ENCODE peak calls at places on chromosomes 13 and 19, in eight cellular contexts. One of them, this sample, is unnamed.

GRCh38 chr19:56341948-56342347 is 27.3 kb upstream of the ZSCAN5A start:
- DNase-seq in Peyer's patch: no peak
- DNase-seq in tibial nerve: no peak
- DNase-seq in GM20000: no peak
- DNase-seq in neural crest cell: no peak
- DNase-seq in epithelial cell of esophagus: no peak
- DNase-seq in cardiac fibroblast: no peak
- DNase-seq in pancreas: no peak
- DNase-seq in this sample: no peak

GRCh38 chr19:35142531-35143230 is 374 bp upstream of the FXYD7 start:
- DNase-seq in tibial nerve: no peak
- DNase-seq in GM20000: peak; percentile 83
- DNase-seq in epithelial cell of esophagus: peak; percentile 43
- DNase-seq in pancreas: peak; percentile 81
- DNase-seq in neural crest cell: peak; percentile 66
- DNase-seq in cardiac fibroblast: peak; percentile 52
- DNase-seq in Peyer's patch: peak; percentile 80
- DNase-seq in this sample: no peak

GRCh38 chr19:48629599-48630288 is 7.4 kb downstream of the DBP start:
- DNase-seq in pancreas: no peak
- DNase-seq in epithelial cell of esophagus: peak; percentile 59
- DNase-seq in Peyer's patch: peak; percentile 93
- DNase-seq in GM20000: no peak
- DNase-seq in neural crest cell: no peak
- DNase-seq in tibial nerve: no peak
- DNase-seq in cardiac fibroblast: peak; percentile 82
- DNase-seq in this sample: no peak

GRCh38 chr13:54637377-54637776 is 1608.8 kb downstream of the OLFM4 start:
- DNase-seq in neural crest cell: no peak
- DNase-seq in tibial nerve: no peak
- DNase-seq in cardiac fibroblast: peak; percentile 36
- DNase-seq in GM20000: no peak
- DNase-seq in Peyer's patch: no peak
- DNase-seq in pancreas: no peak
- DNase-seq in epithelial cell of esophagus: peak; percentile 30
- DNase-seq in this sample: no peak

GRCh38 chr19:51521357-51521756 is 10.1 kb downstream of the SIGLEC6 start:
- DNase-seq in Peyer's patch: no peak
- DNase-seq in pancreas: no peak
- DNase-seq in neural crest cell: no peak
- DNase-seq in tibial nerve: no peak
- DNase-seq in epithelial cell of esophagus: no peak
- DNase-seq in GM20000: no peak
- DNase-seq in cardiac fibroblast: no peak
- DNase-seq in this sample: no peak

GRCh38 chr19:32622002-32622401 is 41.0 kb downstream of the PDCD5 start:
- DNase-seq in Peyer's patch: no peak
- DNase-seq in cardiac fibroblast: no peak
- DNase-seq in epithelial cell of esophagus: no peak
- DNase-seq in pancreas: no peak
- DNase-seq in GM20000: no peak
- DNase-seq in tibial nerve: no peak
- DNase-seq in neural crest cell: no peak
- DNase-seq in this sample: no peak

GRCh38 chr13:38755792-38756191 is 68.9 kb downstream of the FREM2 start:
- DNase-seq in Peyer's patch: no peak
- DNase-seq in epithelial cell of esophagus: no peak
- DNase-seq in neural crest cell: no peak
- DNase-seq in tibial nerve: no peak
- DNase-seq in pancreas: no peak
- DNase-seq in GM20000: no peak
- DNase-seq in cardiac fibroblast: no peak
- DNase-seq in this sample: no peak

GRCh38 chr13:24301434-24301833 is 7.9 kb upstream of the C1QTNF9 start:
- DNase-seq in GM20000: no peak
- DNase-seq in epithelial cell of esophagus: no peak
- DNase-seq in cardiac fibroblast: no peak
- DNase-seq in Peyer's patch: no peak
- DNase-seq in pancreas: no peak
- DNase-seq in neural crest cell: no peak
- DNase-seq in tibial nerve: no peak
- DNase-seq in this sample: no peak

GRCh38 chr13:97259787-97260641 is 37.9 kb downstream of the MBNL2 start:
- DNase-seq in neural crest cell: no peak
- DNase-seq in GM20000: no peak
- DNase-seq in Peyer's patch: peak; percentile 66
- DNase-seq in cardiac fibroblast: peak; percentile 86
- DNase-seq in tibial nerve: no peak
- DNase-seq in pancreas: no peak
- DNase-seq in epithelial cell of esophagus: peak; percentile 40
- DNase-seq in this sample: peak; percentile 39

GRCh38 chr13:97257228-97257755 is 35.2 kb downstream of the MBNL2 start:
- DNase-seq in neural crest cell: no peak
- DNase-seq in tibial nerve: no peak
- DNase-seq in pancreas: no peak
- DNase-seq in epithelial cell of esophagus: no peak
- DNase-seq in cardiac fibroblast: no peak
- DNase-seq in Peyer's patch: no peak
- DNase-seq in GM20000: no peak
- DNase-seq in this sample: no peak

GRCh38 chr13:97258801-97259200 is 36.7 kb downstream of the MBNL2 start:
- DNase-seq in cardiac fibroblast: peak; percentile 73
- DNase-seq in GM20000: no peak
- DNase-seq in Peyer's patch: no peak
- DNase-seq in epithelial cell of esophagus: no peak
- DNase-seq in tibial nerve: no peak
- DNase-seq in neural crest cell: no peak
- DNase-seq in pancreas: no peak
- DNase-seq in this sample: peak; percentile 55

GRCh38 chr13:97256343-97256783 is 34.2 kb downstream of the MBNL2 start:
- DNase-seq in GM20000: no peak
- DNase-seq in pancreas: peak; percentile 50
- DNase-seq in Peyer's patch: no peak
- DNase-seq in epithelial cell of esophagus: peak; percentile 80
- DNase-seq in cardiac fibroblast: peak; percentile 97
- DNase-seq in neural crest cell: no peak
- DNase-seq in tibial nerve: no peak
- DNase-seq in this sample: peak; percentile 95

DNA sequence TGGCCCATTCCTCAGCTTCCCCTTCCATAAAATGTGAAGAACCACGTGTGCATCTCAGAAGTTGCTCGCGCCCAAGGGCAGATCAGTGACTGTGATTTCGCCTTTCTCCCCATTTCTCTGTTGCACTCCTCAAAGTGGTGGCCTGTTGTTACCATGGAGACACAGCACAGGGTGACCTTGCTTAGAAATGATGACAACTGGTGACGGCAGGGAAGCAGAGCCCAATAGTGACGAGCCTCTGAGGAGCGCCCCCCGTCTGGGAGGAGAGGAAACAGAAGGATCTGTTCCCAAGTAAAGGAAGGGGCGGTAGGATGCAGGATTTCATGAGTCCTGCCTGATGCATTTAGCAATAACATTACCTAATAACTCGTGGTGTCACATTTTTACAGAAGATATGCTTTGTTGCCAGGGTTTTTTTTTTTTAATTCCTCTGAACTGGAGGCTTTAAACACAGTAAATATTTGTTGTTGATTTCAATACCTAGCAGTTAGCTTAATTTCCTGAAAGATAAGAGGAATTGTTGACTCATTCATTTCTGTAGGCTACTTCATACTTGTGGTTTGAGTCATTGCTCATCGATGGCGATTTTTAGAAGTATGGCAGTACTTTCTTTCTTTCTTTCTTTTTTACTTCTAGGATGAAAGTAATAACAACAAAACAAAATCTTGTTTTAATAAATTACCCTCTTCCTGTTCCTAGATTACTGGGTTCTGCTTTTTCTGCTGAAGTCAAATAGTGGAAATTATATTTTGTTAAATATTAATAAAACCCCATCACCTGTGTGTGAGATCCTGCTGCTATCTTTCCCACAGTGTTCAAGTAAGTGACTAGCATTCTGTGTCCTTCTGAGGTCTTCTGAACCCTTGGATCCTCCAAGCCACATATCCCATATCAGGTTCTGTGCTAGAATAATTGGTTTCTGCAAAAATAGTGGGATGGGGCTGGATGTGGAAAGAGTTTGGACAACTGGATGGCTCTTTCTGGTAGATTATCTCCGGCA is 36.0 kb downstream of the MBNL2 start:
- DNase-seq in cardiac fibroblast: peak; percentile 98
- DNase-seq in Peyer's patch: no peak
- DNase-seq in tibial nerve: peak; percentile 61
- DNase-seq in pancreas: peak; percentile 81
- DNase-seq in neural crest cell: no peak
- DNase-seq in epithelial cell of esophagus: peak; percentile 81
- DNase-seq in GM20000: peak; percentile 69
- DNase-seq in this sample: peak; percentile 90
- TF ChIP-seq CTCF in cardiac fibroblast: peak; percentile 19
- TF ChIP-seq CTCF in Peyer's patch: no peak
- TF ChIP-seq CTCF in tibial nerve: no peak
- TF ChIP-seq CTCF in pancreas: no peak
- TF ChIP-seq CTCF in neural crest cell: no peak
- TF ChIP-seq CTCF in epithelial cell of esophagus: no peak
- TF ChIP-seq CTCF in GM20000: no peak
- TF ChIP-seq CTCF in this sample: peak; percentile 69

DNA sequence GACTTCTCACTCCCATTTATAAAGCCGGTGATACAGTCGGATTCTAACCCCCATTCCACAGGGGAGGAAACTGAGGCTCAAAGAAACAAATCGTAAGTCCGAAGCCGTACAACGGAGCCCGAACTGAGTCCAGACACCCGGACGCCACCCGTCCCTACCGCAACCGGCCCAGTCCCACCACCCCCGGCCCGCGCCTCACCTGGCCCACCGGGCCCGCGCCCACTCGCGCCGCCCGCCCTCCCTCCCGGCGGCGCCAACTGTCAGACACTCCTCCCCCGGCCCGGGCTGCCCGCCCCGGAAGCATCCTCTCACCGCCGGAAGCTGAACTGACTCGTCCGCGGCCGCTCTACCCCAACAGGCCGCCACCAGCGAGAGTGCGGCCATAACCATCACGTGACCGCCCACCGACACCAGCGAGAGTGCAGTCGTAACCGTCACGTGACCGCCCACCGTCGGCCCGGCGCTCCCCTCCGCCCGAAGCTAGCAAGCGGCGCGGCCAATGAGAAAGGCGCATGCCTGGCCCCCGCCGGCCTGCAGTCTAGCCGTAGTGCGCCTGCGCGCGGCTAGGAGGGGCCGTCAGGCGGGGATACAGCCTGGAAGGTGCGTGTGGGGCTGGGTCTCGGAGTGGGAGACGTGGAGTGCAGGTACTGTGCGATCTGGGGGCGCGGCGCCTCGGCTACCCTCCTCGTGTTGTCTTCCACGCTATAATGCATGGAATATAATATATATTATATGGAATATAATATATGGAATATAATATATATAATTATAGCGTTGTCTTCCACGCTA is at the start of the genes C19orf47 and PLD3:
- DNase-seq in Peyer's patch: peak; percentile 100
- DNase-seq in cardiac fibroblast: peak; percentile 100
- DNase-seq in GM20000: peak; percentile 100
- DNase-seq in epithelial cell of esophagus: peak; percentile 100
- DNase-seq in tibial nerve: peak; percentile 97
- DNase-seq in neural crest cell: peak; percentile 95
- DNase-seq in pancreas: peak; percentile 99
- DNase-seq in this sample: peak; percentile 99
- TF ChIP-seq CTCF in Peyer's patch: peak; percentile 33
- TF ChIP-seq CTCF in cardiac fibroblast: no peak
- TF ChIP-seq CTCF in GM20000: no peak
- TF ChIP-seq CTCF in epithelial cell of esophagus: no peak
- TF ChIP-seq CTCF in tibial nerve: no peak
- TF ChIP-seq CTCF in neural crest cell: no peak
- TF ChIP-seq CTCF in pancreas: no peak
- TF ChIP-seq CTCF in this sample: no peak

GRCh38 chr19:21260164-21260847 is 68.9 kb downstream of the ZNF708 start:
- DNase-seq in tibial nerve: no peak
- DNase-seq in GM20000: no peak
- DNase-seq in Peyer's patch: no peak
- DNase-seq in cardiac fibroblast: no peak
- DNase-seq in epithelial cell of esophagus: no peak
- DNase-seq in pancreas: no peak
- DNase-seq in neural crest cell: no peak
- DNase-seq in this sample: no peak

DNA sequence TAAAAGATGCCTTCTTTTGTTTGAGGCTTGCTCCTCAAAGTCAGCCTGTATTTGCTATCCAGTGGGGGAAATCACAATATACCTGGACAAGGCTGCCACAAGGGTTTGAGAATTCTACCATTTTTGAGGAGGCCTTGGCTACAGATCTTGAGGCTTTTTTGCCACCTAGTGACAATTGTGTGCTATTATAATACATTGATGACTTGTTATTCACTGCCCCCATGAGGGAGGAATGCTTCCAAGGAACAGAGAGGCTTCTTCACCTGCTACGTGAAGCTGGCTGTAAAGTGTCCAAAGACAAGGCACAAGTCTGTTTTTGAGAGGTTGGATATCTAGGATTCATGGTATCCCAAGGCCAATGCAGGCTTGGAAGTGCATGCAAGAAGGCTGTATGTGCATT is 72.5 kb downstream of the ZNF708 start:
- DNase-seq in GM20000: no peak
- DNase-seq in epithelial cell of esophagus: peak; percentile 69
- DNase-seq in Peyer's patch: no peak
- DNase-seq in tibial nerve: no peak
- DNase-seq in neural crest cell: no peak
- DNase-seq in cardiac fibroblast: peak; percentile 6
- DNase-seq in pancreas: no peak
- DNase-seq in this sample: peak; percentile 26
- TF ChIP-seq CTCF in GM20000: no peak
- TF ChIP-seq CTCF in epithelial cell of esophagus: peak; percentile 58
- TF ChIP-seq CTCF in Peyer's patch: no peak
- TF ChIP-seq CTCF in tibial nerve: no peak
- TF ChIP-seq CTCF in neural crest cell: no peak
- TF ChIP-seq CTCF in cardiac fibroblast: no peak
- TF ChIP-seq CTCF in pancreas: no peak
- TF ChIP-seq CTCF in this sample: peak; percentile 63

GRCh38 chr19:1522061-1522460 is 1.8 kb upstream of the PLK5 start:
- DNase-seq in Peyer's patch: no peak
- DNase-seq in tibial nerve: no peak
- DNase-seq in cardiac fibroblast: peak; percentile 38
- DNase-seq in neural crest cell: no peak
- DNase-seq in GM20000: no peak
- DNase-seq in pancreas: no peak
- DNase-seq in epithelial cell of esophagus: no peak
- DNase-seq in this sample: no peak

GRCh38 chr19:1524206-1524971 is 512 bp downstream of the PLK5 start:
- DNase-seq in Peyer's patch: no peak
- DNase-seq in neural crest cell: no peak
- DNase-seq in cardiac fibroblast: no peak
- DNase-seq in pancreas: no peak
- DNase-seq in GM20000: no peak
- DNase-seq in tibial nerve: no peak
- DNase-seq in epithelial cell of esophagus: no peak
- DNase-seq in this sample: no peak

GRCh38 chr19:1524972-1525325 is 1.1 kb downstream of the PLK5 start:
- DNase-seq in tibial nerve: no peak
- DNase-seq in pancreas: no peak
- DNase-seq in epithelial cell of esophagus: no peak
- DNase-seq in cardiac fibroblast: no peak
- DNase-seq in GM20000: no peak
- DNase-seq in neural crest cell: no peak
- DNase-seq in Peyer's patch: no peak
- DNase-seq in this sample: no peak

GRCh38 chr19:1522838-1523237 is 1.0 kb upstream of the PLK5 start:
- DNase-seq in tibial nerve: no peak
- DNase-seq in epithelial cell of esophagus: no peak
- DNase-seq in GM20000: no peak
- DNase-seq in cardiac fibroblast: no peak
- DNase-seq in pancreas: no peak
- DNase-seq in Peyer's patch: no peak
- DNase-seq in neural crest cell: no peak
- DNase-seq in this sample: no peak

GRCh38 chr19:1523412-1524205 is at the start of gene PLK5:
- DNase-seq in Peyer's patch: no peak
- DNase-seq in tibial nerve: no peak
- DNase-seq in epithelial cell of esophagus: no peak
- DNase-seq in neural crest cell: no peak
- DNase-seq in cardiac fibroblast: no peak
- DNase-seq in GM20000: no peak
- DNase-seq in pancreas: no peak
- DNase-seq in this sample: no peak
- TF ChIP-seq CTCF in Peyer's patch: no peak
- TF ChIP-seq CTCF in tibial nerve: peak; percentile 14
- TF ChIP-seq CTCF in epithelial cell of esophagus: no peak
- TF ChIP-seq CTCF in neural crest cell: no peak
- TF ChIP-seq CTCF in cardiac fibroblast: no peak
- TF ChIP-seq CTCF in GM20000: no peak
- TF ChIP-seq CTCF in pancreas: no peak
- TF ChIP-seq CTCF in this sample: no peak